ENCODE peak calls at places on chromosomes 6 and 20, in four cellular contexts. One of them, this sample, is unnamed.

GRCh38 chr6:18359237-18359885 is 27.8 kb upstream of the RNF144B start:
- DNase-seq in fibroblast of the conjunctiva: no peak
- DNase-seq in ovary: no peak
- DNase-seq in activated T-cell treated with anti-CD3 and anti-CD28 coated beads, Interleukin-2, amount 50 U/mL, for 72 hours: no peak
- DNase-seq in this sample: no peak

GRCh38 chr6:68593558-68593957 is 41.5 kb upstream of the ADGRB3 start:
- DNase-seq in fibroblast of the conjunctiva: no peak
- DNase-seq in ovary: no peak
- DNase-seq in activated T-cell treated with anti-CD3 and anti-CD28 coated beads, Interleukin-2, amount 50 U/mL, for 72 hours: no peak
- DNase-seq in this sample: no peak

GRCh38 chr20:380763-381580 is 412 bp downstream of the TRIB3 start:
- DNase-seq in fibroblast of the conjunctiva: peak
- DNase-seq in ovary: peak
- DNase-seq in activated T-cell treated with anti-CD3 and anti-CD28 coated beads, Interleukin-2, amount 50 U/mL, for 72 hours: peak
- DNase-seq in this sample: peak

GRCh38 chr6:117976030-117976651 is 69.1 kb downstream of the SLC35F1 start:
- DNase-seq in fibroblast of the conjunctiva: peak
- DNase-seq in ovary: no peak
- DNase-seq in activated T-cell treated with anti-CD3 and anti-CD28 coated beads, Interleukin-2, amount 50 U/mL, for 72 hours: peak
- DNase-seq in this sample: no peak

GRCh38 chr6:165698868-165699267 is 35.8 kb upstream of the PDE10A start:
- DNase-seq in fibroblast of the conjunctiva: no peak
- DNase-seq in ovary: no peak
- DNase-seq in activated T-cell treated with anti-CD3 and anti-CD28 coated beads, Interleukin-2, amount 50 U/mL, for 72 hours: no peak
- DNase-seq in this sample: no peak

GRCh38 chr6:6918216-6918983 is 189.4 kb upstream of the RREB1 start:
- DNase-seq in fibroblast of the conjunctiva: peak
- DNase-seq in ovary: no peak
- DNase-seq in activated T-cell treated with anti-CD3 and anti-CD28 coated beads, Interleukin-2, amount 50 U/mL, for 72 hours: peak
- DNase-seq in this sample: peak

GRCh38 chr6:100175814-100176275 is 181.8 kb upstream of the MCHR2 start:
- DNase-seq in fibroblast of the conjunctiva: peak
- DNase-seq in ovary: no peak
- DNase-seq in activated T-cell treated with anti-CD3 and anti-CD28 coated beads, Interleukin-2, amount 50 U/mL, for 72 hours: no peak
- DNase-seq in this sample: no peak

GRCh38 chr6:135215563-135215962 is 34.5 kb downstream of the MYB start:
- DNase-seq in fibroblast of the conjunctiva: no peak
- DNase-seq in ovary: no peak
- DNase-seq in activated T-cell treated with anti-CD3 and anti-CD28 coated beads, Interleukin-2, amount 50 U/mL, for 72 hours: no peak
- DNase-seq in this sample: no peak

GRCh38 chr6:106125925-106126435 is 39.8 kb downstream of the PRDM1 start:
- DNase-seq in fibroblast of the conjunctiva: no peak
- DNase-seq in ovary: no peak
- DNase-seq in activated T-cell treated with anti-CD3 and anti-CD28 coated beads, Interleukin-2, amount 50 U/mL, for 72 hours: peak
- DNase-seq in this sample: peak

GRCh38 chr6:166456360-166457156 is 73.8 kb upstream of the MPC1 start:
- DNase-seq in fibroblast of the conjunctiva: no peak
- DNase-seq in ovary: no peak
- DNase-seq in activated T-cell treated with anti-CD3 and anti-CD28 coated beads, Interleukin-2, amount 50 U/mL, for 72 hours: no peak
- DNase-seq in this sample: no peak

GRCh38 chr6:29850011-29850553 is 22.5 kb downstream of the HLA-G start:
- DNase-seq in fibroblast of the conjunctiva: no peak
- DNase-seq in ovary: no peak
- DNase-seq in activated T-cell treated with anti-CD3 and anti-CD28 coated beads, Interleukin-2, amount 50 U/mL, for 72 hours: peak
- DNase-seq in this sample: peak

GRCh38 chr6:157646012-157646411 is 177.0 kb upstream of the SNX9 start:
- DNase-seq in fibroblast of the conjunctiva: no peak
- DNase-seq in ovary: no peak
- DNase-seq in activated T-cell treated with anti-CD3 and anti-CD28 coated beads, Interleukin-2, amount 50 U/mL, for 72 hours: no peak
- DNase-seq in this sample: no peak

GRCh38 chr20:9474835-9475413 is 39.5 kb upstream of the LAMP5 start:
- DNase-seq in fibroblast of the conjunctiva: no peak
- DNase-seq in ovary: no peak
- DNase-seq in activated T-cell treated with anti-CD3 and anti-CD28 coated beads, Interleukin-2, amount 50 U/mL, for 72 hours: no peak
- DNase-seq in this sample: no peak

GRCh38 chr6:22451960-22452359 is 117.4 kb upstream of the HDGFL1 start:
- DNase-seq in fibroblast of the conjunctiva: no peak
- DNase-seq in ovary: no peak
- DNase-seq in activated T-cell treated with anti-CD3 and anti-CD28 coated beads, Interleukin-2, amount 50 U/mL, for 72 hours: no peak
- DNase-seq in this sample: no peak

GRCh38 chr6:150006961-150007464 is 18.3 kb downstream of the RAET1L start:
- DNase-seq in fibroblast of the conjunctiva: no peak
- DNase-seq in ovary: no peak
- DNase-seq in activated T-cell treated with anti-CD3 and anti-CD28 coated beads, Interleukin-2, amount 50 U/mL, for 72 hours: peak
- DNase-seq in this sample: peak

GRCh38 chr6:113146878-113147277 is 710.3 kb upstream of the MARCKS start:
- DNase-seq in fibroblast of the conjunctiva: no peak
- DNase-seq in ovary: no peak
- DNase-seq in activated T-cell treated with anti-CD3 and anti-CD28 coated beads, Interleukin-2, amount 50 U/mL, for 72 hours: no peak
- DNase-seq in this sample: no peak

GRCh38 chr6:146419576-146419975 is 124.1 kb upstream of the RAB32 start:
- DNase-seq in fibroblast of the conjunctiva: no peak
- DNase-seq in ovary: no peak
- DNase-seq in activated T-cell treated with anti-CD3 and anti-CD28 coated beads, Interleukin-2, amount 50 U/mL, for 72 hours: no peak
- DNase-seq in this sample: no peak

GRCh38 chr6:78746457-78746856 is 120.9 kb upstream of the IRAK1BP1 start:
- DNase-seq in fibroblast of the conjunctiva: peak
- DNase-seq in ovary: no peak
- DNase-seq in activated T-cell treated with anti-CD3 and anti-CD28 coated beads, Interleukin-2, amount 50 U/mL, for 72 hours: no peak
- DNase-seq in this sample: no peak

GRCh38 chr6:106939208-106939607 is 35.3 kb downstream of the CD24 start:
- DNase-seq in fibroblast of the conjunctiva: no peak
- DNase-seq in ovary: no peak
- DNase-seq in activated T-cell treated with anti-CD3 and anti-CD28 coated beads, Interleukin-2, amount 50 U/mL, for 72 hours: no peak
- DNase-seq in this sample: no peak

GRCh38 chr6:157714153-157714490 is 108.9 kb upstream of the SNX9 start:
- DNase-seq in fibroblast of the conjunctiva: no peak
- DNase-seq in ovary: no peak
- DNase-seq in activated T-cell treated with anti-CD3 and anti-CD28 coated beads, Interleukin-2, amount 50 U/mL, for 72 hours: no peak
- DNase-seq in this sample: no peak

GRCh38 chr6:104941694-104942177 is 15.2 kb upstream of the LIN28B start:
- DNase-seq in fibroblast of the conjunctiva: no peak
- DNase-seq in ovary: no peak
- DNase-seq in activated T-cell treated with anti-CD3 and anti-CD28 coated beads, Interleukin-2, amount 50 U/mL, for 72 hours: no peak
- DNase-seq in this sample: no peak

GRCh38 chr20:41050361-41051019 is 21.9 kb downstream of the TOP1 start:
- DNase-seq in fibroblast of the conjunctiva: no peak
- DNase-seq in ovary: no peak
- DNase-seq in activated T-cell treated with anti-CD3 and anti-CD28 coated beads, Interleukin-2, amount 50 U/mL, for 72 hours: no peak
- DNase-seq in this sample: no peak

GRCh38 chr6:17945575-17945974 is 41.9 kb downstream of the KIF13A start:
- DNase-seq in fibroblast of the conjunctiva: no peak
- DNase-seq in ovary: no peak
- DNase-seq in activated T-cell treated with anti-CD3 and anti-CD28 coated beads, Interleukin-2, amount 50 U/mL, for 72 hours: no peak
- DNase-seq in this sample: no peak

GRCh38 chr6:131950767-131951575 is at the start of gene CCN2:
- DNase-seq in fibroblast of the conjunctiva: peak
- DNase-seq in ovary: peak
- DNase-seq in activated T-cell treated with anti-CD3 and anti-CD28 coated beads, Interleukin-2, amount 50 U/mL, for 72 hours: peak
- DNase-seq in this sample: peak

GRCh38 chr6:33622456-33623431 is 1.6 kb downstream of the ITPR3 start:
- DNase-seq in fibroblast of the conjunctiva: no peak
- DNase-seq in ovary: no peak
- DNase-seq in activated T-cell treated with anti-CD3 and anti-CD28 coated beads, Interleukin-2, amount 50 U/mL, for 72 hours: no peak
- DNase-seq in this sample: peak

GRCh38 chr20:18172379-18172778 is 34.7 kb downstream of the KAT14 start:
- DNase-seq in fibroblast of the conjunctiva: no peak
- DNase-seq in ovary: no peak
- DNase-seq in activated T-cell treated with anti-CD3 and anti-CD28 coated beads, Interleukin-2, amount 50 U/mL, for 72 hours: no peak
- DNase-seq in this sample: no peak

GRCh38 chr20:58420798-58421496 is 31.9 kb downstream of the VAPB start:
- DNase-seq in fibroblast of the conjunctiva: no peak
- DNase-seq in ovary: no peak
- DNase-seq in activated T-cell treated with anti-CD3 and anti-CD28 coated beads, Interleukin-2, amount 50 U/mL, for 72 hours: no peak
- DNase-seq in this sample: no peak

GRCh38 chr6:135269399-135270005 is 88.4 kb downstream of the MYB start:
- DNase-seq in fibroblast of the conjunctiva: no peak
- DNase-seq in ovary: no peak
- DNase-seq in activated T-cell treated with anti-CD3 and anti-CD28 coated beads, Interleukin-2, amount 50 U/mL, for 72 hours: no peak
- DNase-seq in this sample: no peak

GRCh38 chr6:4567141-4567540 is 209.1 kb upstream of the CDYL start:
- DNase-seq in fibroblast of the conjunctiva: no peak
- DNase-seq in ovary: no peak
- DNase-seq in activated T-cell treated with anti-CD3 and anti-CD28 coated beads, Interleukin-2, amount 50 U/mL, for 72 hours: no peak
- DNase-seq in this sample: no peak

GRCh38 chr6:110859335-110859792 is 15.2 kb upstream of the AMD1 start:
- DNase-seq in fibroblast of the conjunctiva: no peak
- DNase-seq in ovary: no peak
- DNase-seq in activated T-cell treated with anti-CD3 and anti-CD28 coated beads, Interleukin-2, amount 50 U/mL, for 72 hours: no peak
- DNase-seq in this sample: no peak

GRCh38 chr6:143822584-143823024 is 20.5 kb upstream of the LTV1 start:
- DNase-seq in fibroblast of the conjunctiva: no peak
- DNase-seq in ovary: no peak
- DNase-seq in activated T-cell treated with anti-CD3 and anti-CD28 coated beads, Interleukin-2, amount 50 U/mL, for 72 hours: no peak
- DNase-seq in this sample: no peak

GRCh38 chr20:4677846-4678245 is 43.9 kb upstream of the PRND start:
- DNase-seq in fibroblast of the conjunctiva: no peak
- DNase-seq in ovary: no peak
- DNase-seq in activated T-cell treated with anti-CD3 and anti-CD28 coated beads, Interleukin-2, amount 50 U/mL, for 72 hours: no peak
- DNase-seq in this sample: no peak

GRCh38 chr20:37991506-37992302 is 41.6 kb downstream of the TTI1 start:
- DNase-seq in fibroblast of the conjunctiva: no peak
- DNase-seq in ovary: no peak
- DNase-seq in activated T-cell treated with anti-CD3 and anti-CD28 coated beads, Interleukin-2, amount 50 U/mL, for 72 hours: no peak
- DNase-seq in this sample: no peak

GRCh38 chr6:81169166-81169565 is 583.3 kb downstream of the TENT5A start:
- DNase-seq in fibroblast of the conjunctiva: no peak
- DNase-seq in ovary: no peak
- DNase-seq in activated T-cell treated with anti-CD3 and anti-CD28 coated beads, Interleukin-2, amount 50 U/mL, for 72 hours: no peak
- DNase-seq in this sample: no peak

GRCh38 chr6:35936960-35937359 is 16.1 kb upstream of the SRPK1 start:
- DNase-seq in fibroblast of the conjunctiva: no peak
- DNase-seq in ovary: no peak
- DNase-seq in activated T-cell treated with anti-CD3 and anti-CD28 coated beads, Interleukin-2, amount 50 U/mL, for 72 hours: no peak
- DNase-seq in this sample: no peak

GRCh38 chr6:113674075-113674474 is 183.1 kb upstream of the MARCKS start:
- DNase-seq in fibroblast of the conjunctiva: no peak
- DNase-seq in ovary: no peak
- DNase-seq in activated T-cell treated with anti-CD3 and anti-CD28 coated beads, Interleukin-2, amount 50 U/mL, for 72 hours: no peak
- DNase-seq in this sample: no peak

GRCh38 chr6:49151461-49151860 is 311.6 kb downstream of the MMUT start:
- DNase-seq in fibroblast of the conjunctiva: no peak
- DNase-seq in ovary: no peak
- DNase-seq in activated T-cell treated with anti-CD3 and anti-CD28 coated beads, Interleukin-2, amount 50 U/mL, for 72 hours: no peak
- DNase-seq in this sample: no peak